ENCODE peak calls at places on chromosomes 6 and 20, in eight cellular contexts. P, V, T, Y, U, O, H and L are unnamed samples. For H3K4me1, the result is how much of the 10 kb centered on the place peaks cover.

GRCh38 chr6:56854086-56854485 is 100.8 kb upstream of the BEND6 start:
- ATAC-seq in P (no peak), V (no peak), T (no peak), Y (no peak), U (no peak), O (no peak), H (no peak), L (no peak)

GRCh38 chr20:19313342-19314069 is 101.1 kb downstream of the SLC24A3 start:
- ATAC-seq in P (no peak), V (no peak), T (no peak), Y (no peak), U (no peak), O (no peak), H (no peak), L (no peak)

GRCh38 chr6:75849329-75850025 is 100.4 kb downstream of the MYO6 start:
- ATAC-seq in P (peak), V (no peak), T (peak), Y (no peak), U (no peak), O (no peak), H (peak), L (no peak)

GRCh38 chr6:159646136-159646535 is 46.9 kb downstream of the SOD2 start:
- ATAC-seq in P (no peak), V (no peak), T (no peak), Y (no peak), U (no peak), O (no peak), H (no peak), L (no peak)

GRCh38 chr20:41054463-41055230 is 26.0 kb downstream of the TOP1 start:
- ATAC-seq in P (no peak), V (no peak), T (no peak), Y (no peak), U (no peak), O (no peak), H (no peak), L (no peak)

GRCh38 chr6:36897629-36898028 is 11.9 kb downstream of the C6orf89 start:
- ATAC-seq in P (peak), V (peak), T (peak), Y (peak), U (peak), O (peak), H (peak), L (no peak)

GRCh38 chr6:111411046-111411445 is 72.0 kb downstream of the REV3L start:
- ATAC-seq in P (no peak), V (no peak), T (no peak), Y (no peak), U (no peak), O (peak), H (no peak), L (no peak)

GRCh38 chr6:36858407-36858981 is 16.1 kb downstream of the PPIL1 start:
- ATAC-seq in P (peak), V (peak), T (peak), Y (peak), U (no peak), O (no peak), H (no peak), L (peak)

GRCh38 chr6:33208089-33208967 is at the start of gene RING1:
- ATAC-seq in P (peak), V (peak), T (peak), Y (peak), U (peak), O (peak), H (peak), L (peak)

DNA sequence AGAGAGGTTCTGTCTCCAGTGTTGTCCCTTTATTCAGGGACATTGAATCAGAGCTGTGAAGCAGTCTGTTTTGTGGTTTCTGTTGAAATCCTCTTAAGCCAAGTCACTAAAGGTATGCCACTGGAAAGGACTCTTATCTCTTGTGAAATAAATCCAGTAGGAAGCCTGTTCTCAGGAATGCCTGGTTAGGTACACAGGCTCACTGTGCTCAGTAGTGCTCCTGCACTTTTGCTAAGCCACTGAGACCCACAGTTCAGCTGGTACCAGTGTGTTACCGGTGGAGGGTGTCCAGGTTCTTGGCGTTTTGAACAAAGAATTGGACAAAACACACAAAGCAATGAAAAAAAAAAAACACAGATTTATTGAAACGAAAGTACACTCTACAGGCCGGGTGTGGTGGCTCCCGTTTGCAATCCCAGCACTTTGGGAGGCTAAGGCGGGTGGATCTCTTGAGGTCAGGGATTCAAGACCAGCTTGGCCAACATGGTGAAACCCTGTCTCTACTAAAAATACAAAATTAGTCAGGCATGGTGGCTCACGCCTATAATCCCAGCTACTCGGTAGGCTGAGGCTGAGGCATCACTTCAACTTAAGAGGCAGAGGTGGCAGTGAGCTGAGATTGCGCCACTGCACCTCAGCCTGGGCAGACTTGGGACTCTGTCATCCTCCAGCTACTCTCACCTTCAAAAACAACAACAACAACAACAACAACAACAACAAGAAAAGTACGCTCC is 186.1 kb downstream of the JARID2 start:
- ATAC-seq in P (no peak), V (peak), T (peak), Y (peak), U (peak), O (peak), H (no peak), L (no peak)
- H3K4me1 ChIP-seq in P (under half), V (half or more), T (half or more), Y (half or more), U (half or more), O (under half), H (under half), L (under half)

DNA sequence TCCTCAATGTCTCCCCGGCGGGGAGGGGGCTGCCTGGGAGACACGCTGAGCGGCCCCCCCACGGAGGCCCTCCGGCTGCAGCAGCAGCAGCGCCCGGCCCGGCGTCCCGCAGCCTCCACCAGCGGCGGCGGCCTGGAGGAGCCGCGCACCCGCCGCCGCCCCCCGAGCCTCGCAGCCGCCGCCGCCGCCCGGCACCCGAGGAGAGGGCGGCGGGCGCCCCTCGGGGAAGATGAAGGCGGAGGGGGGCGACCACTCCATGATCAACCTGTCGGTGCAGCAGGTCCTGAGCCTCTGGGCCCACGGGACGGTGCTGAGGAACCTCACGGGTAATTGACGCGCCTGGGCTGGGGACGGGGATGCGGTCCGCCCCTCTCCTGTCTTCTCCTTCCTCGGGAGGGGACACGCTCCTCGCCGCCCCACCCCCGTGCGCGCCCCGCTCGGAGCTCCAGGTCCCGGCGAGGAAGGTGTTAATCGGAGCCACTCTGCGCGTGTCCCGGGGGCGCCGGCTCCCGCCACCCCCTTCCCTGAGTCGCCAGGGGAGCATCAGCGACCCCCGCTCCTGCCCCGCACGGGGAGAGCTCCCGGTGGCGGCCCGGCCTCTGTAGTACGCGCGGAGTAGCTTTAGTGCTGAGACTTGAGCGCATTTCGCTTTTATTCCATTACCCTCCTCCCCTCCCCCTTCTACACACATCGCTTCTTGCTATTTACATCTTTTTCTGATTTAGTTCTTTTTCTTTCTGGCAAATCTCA is 675 bp downstream of the TMEM170B start:
- ATAC-seq in P (peak), V (peak), T (peak), Y (peak), U (peak), O (peak), H (no peak), L (peak)
- TF ChIP-seq POLR2AphosphoS5 in P (no peak), V (no peak), T (no peak), Y (no peak), U (no peak), O (no peak), H (no peak), L (no peak)

DNA sequence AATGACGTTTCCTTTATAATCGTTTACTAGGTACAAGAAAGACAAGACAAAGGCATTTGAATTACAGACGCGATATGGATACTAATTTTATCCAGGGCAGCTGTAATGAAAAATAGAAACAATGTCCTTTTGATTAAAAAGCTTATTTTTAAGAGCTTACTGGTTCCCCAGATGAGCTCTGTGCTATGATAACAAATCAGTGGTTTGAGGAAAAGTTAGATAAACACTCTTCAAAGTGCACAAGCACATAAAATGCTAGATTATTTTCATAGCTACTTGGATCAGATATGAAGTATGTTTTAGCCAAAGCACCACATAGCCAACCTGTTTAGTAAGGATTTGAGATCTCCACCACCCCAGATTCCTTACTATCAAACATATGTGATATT is 1.7 kb upstream of the SYNCRIP start:
- ATAC-seq in P (no peak), V (no peak), T (no peak), Y (no peak), U (no peak), O (no peak), H (no peak), L (no peak)
- H3K4me1 ChIP-seq in P (under half), V (under half), T (under half), Y (under half), U (under half), O (under half), H (under half), L (under half)

DNA sequence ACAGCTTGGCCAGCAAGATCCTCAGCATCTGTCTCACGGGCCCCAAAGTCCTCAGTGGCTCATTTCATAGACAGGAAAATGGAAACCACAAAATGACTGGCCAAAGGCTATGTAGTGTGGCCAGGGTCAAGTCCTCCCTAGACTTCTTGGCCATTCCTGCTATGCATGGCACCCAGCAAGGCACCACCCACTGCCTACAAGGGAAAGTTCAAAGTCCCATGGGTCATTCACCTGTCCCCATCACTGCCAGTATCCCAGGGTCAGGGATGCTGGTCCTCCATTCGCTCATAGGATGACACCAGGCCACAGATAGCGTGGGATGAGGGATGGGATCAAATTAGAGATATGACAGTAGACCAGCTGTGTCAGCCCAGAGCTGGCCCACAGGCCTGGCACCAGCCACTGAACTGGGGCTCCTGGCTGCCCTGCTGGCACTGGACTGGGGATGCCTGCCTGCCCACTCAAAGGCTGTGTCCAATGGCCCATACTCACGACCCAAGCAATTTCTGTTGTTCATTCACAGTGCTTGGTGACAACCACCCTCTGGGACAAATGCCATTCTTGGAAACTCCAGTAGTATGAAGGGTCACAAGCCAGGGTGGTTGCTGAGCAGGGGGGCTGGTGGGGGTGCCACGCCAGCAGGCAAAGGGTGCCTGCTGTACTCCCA is 11.6 kb downstream of the ADISSP start:
- ATAC-seq in P (no peak), V (no peak), T (no peak), Y (no peak), U (no peak), O (no peak), H (no peak), L (no peak)
- TF ChIP-seq POLR2AphosphoS5 in P (no peak), V (no peak), T (no peak), Y (no peak), U (no peak), O (no peak), H (no peak), L (no peak)

GRCh38 chr6:128512296-128512695 is 8.1 kb downstream of the PTPRK start:
- ATAC-seq in P (no peak), V (no peak), T (no peak), Y (no peak), U (no peak), O (no peak), H (no peak), L (no peak)
- H3K4me1 ChIP-seq in P (half or more), V (under half), T (under half), Y (half or more), U (under half), O (under half), H (under half), L (under half)

GRCh38 chr6:83466328-83466727 is 35.5 kb upstream of the ME1 start:
- ATAC-seq in P (no peak), V (no peak), T (no peak), Y (no peak), U (no peak), O (peak), H (no peak), L (no peak)

GRCh38 chr6:83462524-83462923 is 31.7 kb upstream of the ME1 start:
- ATAC-seq in P (no peak), V (no peak), T (peak), Y (no peak), U (no peak), O (no peak), H (no peak), L (no peak)

GRCh38 chr6:83467620-83468036 is 36.8 kb upstream of the ME1 start:
- ATAC-seq in P (no peak), V (peak), T (no peak), Y (no peak), U (no peak), O (peak), H (no peak), L (peak)

GRCh38 chr6:83463886-83464285 is 33.0 kb upstream of the ME1 start:
- ATAC-seq in P (no peak), V (peak), T (no peak), Y (no peak), U (no peak), O (no peak), H (no peak), L (no peak)

DNA sequence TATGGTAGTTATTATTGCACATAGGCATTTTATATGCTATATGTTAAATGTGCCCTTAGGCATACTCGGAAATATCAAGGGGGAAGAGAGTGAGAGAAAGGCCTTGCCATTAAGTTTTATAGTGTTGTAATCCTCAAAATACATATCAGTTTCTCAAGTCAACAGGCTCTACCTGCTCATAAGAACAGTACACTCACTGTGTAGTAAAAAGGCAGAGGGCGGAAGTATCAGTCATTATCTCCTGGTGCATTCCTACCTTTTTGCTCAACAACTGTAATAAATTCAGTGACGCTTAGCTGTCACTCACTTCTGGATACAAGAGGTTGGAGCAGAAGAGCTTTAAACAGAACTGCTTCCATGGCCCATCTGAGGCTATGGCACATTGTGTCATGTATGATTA is 33.9 kb upstream of the ME1 start:
- ATAC-seq in P (no peak), V (no peak), T (no peak), Y (no peak), U (no peak), O (peak), H (no peak), L (no peak)
- TF ChIP-seq POLR2AphosphoS5 in P (no peak), V (no peak), T (no peak), Y (no peak), U (no peak), O (no peak), H (no peak), L (no peak)